ENCODE peak calls at places on chromosomes 12 and 14, in five cellular contexts. S, L, I, N and T are unnamed samples.

GRCh38 chr12:89517648-89518047 is 6.9 kb downstream of the GALNT4 start:
- DNase-seq in N (no peak), L (no peak), S (no peak), I (no peak), T (no peak)

GRCh38 chr12:103877934-103878510 is 37.0 kb upstream of the NT5DC3 start:
- DNase-seq in I (no peak), S (peak; percentile 32), L (peak; percentile 62), N (peak; percentile 36), T (peak; percentile 63)

GRCh38 chr12:104687823-104688573 is 231.2 kb downstream of the CHST11 start:
- DNase-seq in I (no peak), S (no peak), N (no peak), L (no peak), T (no peak)

GRCh38 chr12:21527451-21528180 is 1.5 kb downstream of the SPX start:
- DNase-seq in S (peak; percentile 61), L (peak; percentile 38), I (peak; percentile 58), N (peak; percentile 24), T (peak; percentile 25)

GRCh38 chr12:114045333-114045732 is 79.2 kb upstream of the RBM19 start:
- DNase-seq in L (peak; percentile 35), I (no peak), N (no peak), S (no peak), T (no peak)

GRCh38 chr14:91113829-91114078 is at the start of gene DGLUCY:
- DNase-seq in L (peak; percentile 67), I (peak; percentile 86), S (peak; percentile 85), N (peak; percentile 76), T (no peak)

GRCh38 chr14:23186913-23187654 is 3.6 kb upstream of the SLC7A8 start:
- DNase-seq in I (no peak), L (peak; percentile 77), N (no peak), S (no peak), T (peak; percentile 65)

GRCh38 chr14:72732022-72732780 is 161.7 kb downstream of the DPF3 start:
- DNase-seq in S (no peak), N (peak; percentile 13), L (no peak), I (no peak), T (no peak)

GRCh38 chr12:78964521-78964920 is 99.9 kb downstream of the SYT1 start:
- DNase-seq in I (no peak), S (no peak), L (no peak), N (no peak), T (no peak)

GRCh38 chr12:96034631-96035282 is 630 bp downstream of the LTA4H start:
- DNase-seq in N (peak; percentile 46), S (peak; percentile 26), L (peak; percentile 35), I (no peak), T (peak; percentile 14)

GRCh38 chr12:39230086-39230485 is 212.8 kb downstream of the KIF21A start:
- DNase-seq in L (no peak), N (no peak), S (no peak), I (no peak), T (peak; percentile 1)

GRCh38 chr12:105091495-105092206 is 7.4 kb upstream of the ALDH1L2 start:
- DNase-seq in L (no peak), N (no peak), I (no peak), S (no peak), T (no peak)

GRCh38 chr12:39618701-39619100 is 902 bp downstream of the ABCD2 start:
- DNase-seq in N (no peak), L (no peak), I (no peak), S (no peak), T (no peak)

GRCh38 chr12:46959484-46959883 is 119.9 kb upstream of the PCED1B start:
- DNase-seq in S (no peak), L (peak; percentile 89), N (no peak), I (no peak), T (peak; percentile 86)

GRCh38 chr14:23066855-23067744 is 9.8 kb upstream of the CDH24 start:
- DNase-seq in L (no peak), S (no peak), I (no peak), N (peak; percentile 26), T (no peak)

GRCh38 chr12:31958601-31959000 is 614 bp upstream of the RESF1 start:
- DNase-seq in N (no peak), S (no peak), I (no peak), L (no peak), T (no peak)

GRCh38 chr12:127411141-127411915 is 855.6 kb upstream of the TMEM132C start:
- DNase-seq in I (no peak), S (no peak), L (peak; percentile 20), N (no peak), T (no peak)

GRCh38 chr12:93902192-93902591 is 225.0 kb downstream of the CRADD start:
- DNase-seq in L (no peak), S (no peak), I (no peak), N (no peak), T (no peak)

GRCh38 chr12:57127101-57127709 is 1.1 kb upstream of the LRP1 start:
- DNase-seq in S (peak; percentile 85), I (peak; percentile 77), L (no peak), N (peak; percentile 73), T (no peak)

GRCh38 chr12:27911397-27911796 is 61.1 kb downstream of the PTHLH start:
- DNase-seq in S (no peak), I (no peak), N (no peak), L (no peak), T (no peak)

GRCh38 chr12:132479938-132480619 is 9.9 kb upstream of the FBRSL1 start:
- DNase-seq in I (no peak), L (no peak), S (no peak), N (no peak), T (no peak)

GRCh38 chr12:86669010-86669409 is 412.8 kb upstream of the MGAT4C start:
- DNase-seq in I (no peak), N (no peak), S (no peak), L (no peak), T (no peak)

GRCh38 chr12:58540480-58541299 is 379.6 kb downstream of the LRIG3 start:
- DNase-seq in L (peak; percentile 88), N (peak; percentile 78), S (peak; percentile 55), I (peak; percentile 60), T (peak; percentile 86)

GRCh38 chr14:100019156-100019882 is 45.9 kb upstream of the EVL start:
- DNase-seq in L (no peak), N (no peak), I (no peak), S (no peak), T (peak; percentile 51)

GRCh38 chr14:92513966-92514843 is 624 bp downstream of the RIN3 start:
- DNase-seq in I (no peak), S (no peak), N (peak; percentile 64), L (peak; percentile 34), T (no peak)

GRCh38 chr12:5037795-5038357 is 5.8 kb upstream of the KCNA5 start:
- DNase-seq in N (no peak), S (no peak), I (no peak), L (no peak), T (no peak)

GRCh38 chr12:24396266-24396665 is 446.8 kb upstream of the SOX5 start:
- DNase-seq in L (no peak), S (no peak), N (no peak), I (no peak), T (no peak)

GRCh38 chr12:89135976-89136634 is 216.2 kb downstream of the DUSP6 start:
- DNase-seq in N (no peak), S (no peak), L (peak; percentile 38), I (no peak), T (no peak)

GRCh38 chr12:78885466-78885865 is 20.9 kb downstream of the SYT1 start:
- DNase-seq in S (no peak), I (no peak), N (no peak), L (no peak), T (no peak)

GRCh38 chr14:100824156-100824555 is 1.8 kb upstream of the MEG3 start:
- DNase-seq in I (peak; percentile 57), N (peak; percentile 57), S (no peak), L (peak; percentile 33), T (peak; percentile 74)

GRCh38 chr14:79585845-79586244 is 625.5 kb downstream of the DIO2 start:
- DNase-seq in I (no peak), S (no peak), N (no peak), L (peak; percentile 44), T (peak; percentile 76)

GRCh38 chr12:129081755-129082250 is 228.5 kb downstream of the GLT1D1 start:
- DNase-seq in I (no peak), N (no peak), L (no peak), S (no peak), T (no peak)

GRCh38 chr12:129083121-129083520 is 229.8 kb downstream of the GLT1D1 start:
- DNase-seq in N (no peak), I (no peak), S (no peak), L (no peak), T (no peak)

GRCh38 chr12:129080413-129080812 is 227.1 kb downstream of the GLT1D1 start:
- DNase-seq in S (no peak), I (no peak), N (no peak), L (no peak), T (no peak)

GRCh38 chr12:129080821-129081220 is 227.5 kb downstream of the GLT1D1 start:
- DNase-seq in S (no peak), L (no peak), I (no peak), N (no peak), T (no peak)

DNA sequence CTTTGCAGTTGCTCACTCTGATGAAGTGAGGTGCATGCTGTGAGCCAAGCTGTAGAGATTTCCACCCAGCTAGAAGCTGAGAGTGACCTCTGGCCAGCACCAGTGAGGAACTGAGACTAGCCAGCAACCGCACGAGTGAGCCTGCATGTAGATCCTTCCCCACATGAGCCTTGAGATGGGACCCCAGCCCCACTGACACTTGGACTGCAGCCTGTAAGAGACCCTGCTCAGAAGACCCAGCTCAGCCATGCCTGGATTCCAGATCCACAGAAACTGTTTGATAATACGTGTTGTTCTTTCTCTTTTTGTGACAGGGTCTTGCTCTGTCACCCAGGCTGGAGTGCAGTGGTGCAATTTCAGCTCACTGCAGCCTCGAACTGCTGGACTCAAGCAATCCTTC is 229.2 kb downstream of the GLT1D1 start:
- DNase-seq in S (no peak), N (no peak), I (no peak), L (no peak), T (no peak)
- H3K4me3 ChIP-seq in S (no peak overlapping the region), N (no peak overlapping the region), I (no peak overlapping the region), L (no peak overlapping the region), T (no peak overlapping the region)

GRCh38 chr14:69648480-69649414 is 37.4 kb downstream of the SUSD6 start:
- DNase-seq in N (no peak), I (no peak), L (peak; percentile 60), S (no peak), T (peak; percentile 65)

GRCh38 chr14:69654109-69654508 is 42.7 kb downstream of the SUSD6 start:
- DNase-seq in I (no peak), L (no peak), N (no peak), S (no peak), T (no peak)

GRCh38 chr14:69650948-69651369 is 39.6 kb downstream of the SUSD6 start:
- DNase-seq in L (peak; percentile 32), S (no peak), I (no peak), N (no peak), T (no peak)

GRCh38 chr14:69651653-69652052 is 40.3 kb downstream of the SUSD6 start:
- DNase-seq in S (no peak), N (no peak), L (no peak), I (no peak), T (no peak)

GRCh38 chr14:69652942-69653680 is 41.7 kb downstream of the SUSD6 start:
- DNase-seq in N (no peak), I (no peak), L (no peak), S (no peak), T (no peak)
- TF ChIP-seq CTCF in N (no peak), I (no peak), L (no peak), S (no peak), T (no peak)

GRCh38 chr12:110661337-110661972 is 27.5 kb downstream of the HVCN1 start:
- DNase-seq in S (peak; percentile 24), N (no peak), I (peak; percentile 28), L (no peak), T (no peak)
- H3K4me3 ChIP-seq in S (no peak overlapping the region), N (no peak overlapping the region), I (peak overlapping the region; percentile 6), L (no peak overlapping the region), T (no peak overlapping the region)

GRCh38 chr12:55705802-55706402 is 1.8 kb downstream of the ITGA7 start:
- DNase-seq in S (no peak), N (no peak), L (no peak), I (no peak), T (no peak)
- TF ChIP-seq CTCF in S (no peak), N (no peak), L (peak; percentile 23), I (peak; percentile 61), T (peak; percentile 60)